ENCODE peak calls at places on chromosomes 7 and 10, in four cellular contexts. K is H1, X is GM12878, R is K562. T is an unnamed sample.

GRCh38 chr10:11335167-11335652 is 276.2 kb downstream of the USP6NL start:
- DNase-seq in R (no peak), K (peak), X (no peak), T (no peak)

GRCh38 chr10:22022257-22023051 is 18.9 kb upstream of the DNAJC1 start:
- DNase-seq in K (no peak), X (no peak), R (peak), T (no peak)

GRCh38 chr7:25402528-25402927 is 174.2 kb upstream of the NPVF start:
- DNase-seq in X (no peak), R (no peak), K (no peak), T (no peak)

GRCh38 chr10:86857097-86857825 is 100.2 kb downstream of the MMRN2 start:
- DNase-seq in X (no peak), R (no peak), K (no peak), T (no peak)

GRCh38 chr10:71216751-71217265 is 4.4 kb downstream of the UNC5B start:
- DNase-seq in K (no peak), R (no peak), X (no peak), T (no peak)

GRCh38 chr7:75967573-75967997 is 26.8 kb downstream of the TMEM120A start:
- DNase-seq in X (no peak), R (no peak), K (no peak), T (no peak)

GRCh38 chr10:71268247-71268691 is 50.8 kb upstream of the SLC29A3 start:
- DNase-seq in X (no peak), K (no peak), R (peak), T (peak)

GRCh38 chr7:12518920-12519681 is 51.4 kb upstream of the SCIN start:
- DNase-seq in R (peak), K (peak), X (no peak), T (peak)

GRCh38 chr10:79336739-79337138 is 10.5 kb upstream of the PPIF start:
- DNase-seq in R (no peak), X (no peak), K (no peak), T (no peak)

GRCh38 chr7:63027075-63027474 is 971.6 kb upstream of the ZNF722 start:
- DNase-seq in K (no peak), X (no peak), R (no peak), T (no peak)

GRCh38 chr7:29502133-29502532 is 61.5 kb upstream of the PRR15 start:
- DNase-seq in R (no peak), X (no peak), K (no peak), T (no peak)

GRCh38 chr7:584122-584465 is 64.4 kb upstream of the PDGFA start:
- DNase-seq in K (no peak), X (no peak), R (no peak), T (no peak)

GRCh38 chr10:99766282-99766681 is 16.2 kb upstream of the ABCC2 start:
- DNase-seq in R (no peak), X (peak), K (no peak), T (no peak)

GRCh38 chr7:22141355-22141754 is 195.7 kb upstream of the CDCA7L start:
- DNase-seq in R (no peak), X (no peak), K (no peak), T (no peak)

GRCh38 chr7:22138886-22139285 is 193.2 kb upstream of the CDCA7L start:
- DNase-seq in R (no peak), X (no peak), K (no peak), T (no peak)

GRCh38 chr7:22140597-22140996 is 194.9 kb upstream of the CDCA7L start:
- DNase-seq in R (no peak), K (no peak), X (no peak), T (no peak)

GRCh38 chr7:22143496-22143895 is 197.8 kb upstream of the CDCA7L start:
- DNase-seq in R (no peak), K (no peak), X (no peak), T (no peak)

GRCh38 chr7:22142593-22142992 is 196.9 kb upstream of the CDCA7L start:
- DNase-seq in K (no peak), R (no peak), X (no peak), T (no peak)
- TF ChIP-seq USF2 in K (no peak), R (no peak), X (no peak), T (no peak)

DNA sequence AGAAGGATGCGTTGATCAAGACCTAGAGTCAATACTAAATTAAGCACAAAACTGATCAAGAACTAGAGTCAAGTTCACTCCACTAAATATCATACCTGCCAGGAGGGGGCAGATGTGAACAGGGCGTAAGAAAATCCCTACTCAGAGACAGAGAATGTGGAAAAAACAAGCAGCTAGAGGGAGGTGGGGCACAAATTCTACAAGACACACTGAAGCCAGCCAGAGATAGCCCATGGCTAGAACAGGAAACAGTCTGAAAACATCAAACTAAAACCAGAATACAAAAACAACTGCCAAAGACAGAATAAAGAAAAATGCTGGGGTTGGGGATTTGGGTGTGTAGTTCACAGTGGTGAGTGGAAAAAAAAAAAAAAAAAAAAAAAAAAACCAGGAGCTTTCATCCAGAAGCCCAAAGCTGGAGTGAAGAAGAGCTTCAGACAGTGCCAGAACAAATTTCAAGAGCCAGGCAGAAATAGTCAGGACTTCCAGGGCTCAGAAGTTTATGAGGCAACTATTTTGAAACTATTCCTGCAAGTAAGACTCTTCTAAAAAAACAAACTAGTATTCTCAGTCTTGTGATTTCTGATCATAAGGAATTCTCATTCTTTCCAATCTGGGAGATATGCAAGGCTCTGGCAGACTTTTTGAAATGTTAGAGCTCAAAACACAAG is 118.3 kb downstream of the CCDC71L start:
- DNase-seq in X (peak), K (no peak), R (peak), T (peak)
- TF ChIP-seq SIN3A in X (no peak), K (no peak), R (no peak), T (no peak)

DNA sequence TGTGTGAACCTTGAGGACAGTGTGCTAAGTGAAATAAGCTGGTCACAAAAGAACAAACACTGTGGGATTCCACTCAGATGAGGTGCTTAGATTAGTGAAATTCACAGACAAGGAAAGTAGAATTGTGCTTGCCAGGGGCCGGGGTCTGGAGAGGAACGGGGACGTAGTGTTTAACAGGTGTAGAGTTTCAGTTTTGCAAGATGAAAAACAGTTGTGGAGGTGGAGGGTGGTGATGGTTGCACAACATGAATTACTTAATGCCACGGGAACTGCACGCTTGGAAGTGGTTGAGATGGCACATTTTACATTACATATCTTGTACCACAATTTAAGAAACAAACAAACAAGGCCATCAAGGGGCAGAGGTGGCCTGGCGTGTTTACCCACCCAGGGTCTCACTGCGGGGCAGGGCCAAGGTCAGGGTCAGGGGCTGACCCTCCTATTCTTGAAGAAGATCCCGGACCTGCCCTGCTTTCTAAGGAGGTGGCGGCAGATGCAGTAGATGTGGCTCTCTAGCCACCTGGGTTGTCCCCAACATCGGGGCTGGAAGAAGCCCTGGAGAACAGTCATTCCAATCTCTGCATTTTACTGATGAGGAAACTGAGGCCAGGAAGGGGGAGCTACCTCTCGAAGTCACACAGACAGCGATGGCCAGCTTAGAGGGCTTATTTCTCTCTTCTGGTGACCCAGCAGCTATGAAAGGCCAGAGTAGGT is 91.5 kb upstream of the LRRC4 start:
- DNase-seq in R (no peak), K (no peak), X (no peak), T (no peak)
- TF ChIP-seq POLR2A in R (no peak), K (no peak), X (no peak), T (no peak)

GRCh38 chr7:102813256-102814024 is 64.6 kb downstream of the FAM185A start:
- DNase-seq in R (no peak), X (no peak), K (no peak), T (no peak)

GRCh38 chr7:102818176-102818575 is 69.4 kb downstream of the FAM185A start:
- DNase-seq in R (no peak), K (no peak), X (no peak), T (no peak)

GRCh38 chr7:102810916-102811315 is 62.1 kb downstream of the FAM185A start:
- DNase-seq in R (no peak), K (no peak), X (no peak), T (no peak)

GRCh38 chr7:102811942-102812678 is 63.3 kb downstream of the FAM185A start:
- DNase-seq in X (no peak), R (no peak), K (no peak), T (peak)

GRCh38 chr7:102814025-102814471 is 65.2 kb downstream of the FAM185A start:
- DNase-seq in R (no peak), X (no peak), K (no peak), T (no peak)
- TF ChIP-seq USF2 in R (no peak), X (no peak), K (no peak), T (no peak)

T was measured in HepG2.